ENCODE peak calls at places on chromosomes 5 and 9, in four cellular contexts. One of them, this sample, is unnamed.

GRCh38 chr9:5886114-5886939 is 4.4 kb upstream of the MLANA start:
- DNase-seq in MM.1S: peak; percentile 58
- DNase-seq in spleen: peak; percentile 90
- DNase-seq in HCT116: peak; percentile 48
- DNase-seq in this sample: peak; percentile 84

GRCh38 chr5:140298183-140298601 is 4.7 kb downstream of the PFDN1 start:
- DNase-seq in HCT116: no peak
- DNase-seq in spleen: no peak
- DNase-seq in MM.1S: no peak
- DNase-seq in this sample: no peak

GRCh38 chr5:103849934-103850333 is 287.3 kb upstream of the NUDT12 start:
- DNase-seq in HCT116: peak; percentile 73
- DNase-seq in spleen: no peak
- DNase-seq in MM.1S: no peak
- DNase-seq in this sample: no peak

GRCh38 chr5:6745706-6746217 is 32.5 kb downstream of the TENT4A start:
- DNase-seq in HCT116: peak; percentile 31
- DNase-seq in MM.1S: peak; percentile 65
- DNase-seq in spleen: peak; percentile 32
- DNase-seq in this sample: no peak

GRCh38 chr5:16916262-16916878 is 19.7 kb downstream of the MYO10 start:
- DNase-seq in MM.1S: no peak
- DNase-seq in HCT116: peak; percentile 82
- DNase-seq in spleen: no peak
- DNase-seq in this sample: no peak

GRCh38 chr5:149951138-149951749 is 6.7 kb upstream of the PDE6A start:
- DNase-seq in HCT116: no peak
- DNase-seq in spleen: no peak
- DNase-seq in MM.1S: no peak
- DNase-seq in this sample: no peak

GRCh38 chr5:32531885-32532520 is 53.4 kb upstream of the SUB1 start:
- DNase-seq in spleen: no peak
- DNase-seq in MM.1S: peak; percentile 65
- DNase-seq in HCT116: no peak
- DNase-seq in this sample: no peak

GRCh38 chr5:146042628-146043279 is 62.6 kb downstream of the PLAC8L1 start:
- DNase-seq in MM.1S: no peak
- DNase-seq in HCT116: peak; percentile 27
- DNase-seq in spleen: no peak
- DNase-seq in this sample: no peak

GRCh38 chr9:6852243-6852963 is 94.6 kb downstream of the KDM4C start:
- DNase-seq in MM.1S: no peak
- DNase-seq in spleen: no peak
- DNase-seq in HCT116: no peak
- DNase-seq in this sample: no peak

GRCh38 chr9:74783408-74783807 is 104.3 kb downstream of the TRPM6 start:
- DNase-seq in MM.1S: no peak
- DNase-seq in HCT116: no peak
- DNase-seq in spleen: no peak
- DNase-seq in this sample: no peak

GRCh38 chr9:126297656-126298318 is 28.8 kb upstream of the MVB12B start:
- DNase-seq in MM.1S: no peak
- DNase-seq in HCT116: no peak
- DNase-seq in spleen: no peak
- DNase-seq in this sample: no peak

GRCh38 chr5:125584119-125584518 is 837.7 kb upstream of the ZNF608 start:
- DNase-seq in MM.1S: no peak
- DNase-seq in HCT116: no peak
- DNase-seq in spleen: no peak
- DNase-seq in this sample: no peak

GRCh38 chr5:2659071-2659470 is 92.4 kb downstream of the IRX2 start:
- DNase-seq in MM.1S: no peak
- DNase-seq in HCT116: no peak
- DNase-seq in spleen: no peak
- DNase-seq in this sample: no peak

GRCh38 chr5:138230261-138230660 is 17.1 kb upstream of the CDC23 start:
- DNase-seq in HCT116: no peak
- DNase-seq in MM.1S: no peak
- DNase-seq in spleen: peak; percentile 16
- DNase-seq in this sample: no peak

GRCh38 chr5:53766683-53767082 is 206.2 kb downstream of the NDUFS4 start:
- DNase-seq in MM.1S: no peak
- DNase-seq in HCT116: no peak
- DNase-seq in spleen: no peak
- DNase-seq in this sample: no peak

GRCh38 chr5:39580702-39581498 is 156.1 kb upstream of the DAB2 start:
- DNase-seq in MM.1S: no peak
- DNase-seq in spleen: no peak
- DNase-seq in HCT116: no peak
- DNase-seq in this sample: no peak

GRCh38 chr9:3769646-3770045 is 243.8 kb upstream of the RFX3 start:
- DNase-seq in MM.1S: peak; percentile 26
- DNase-seq in HCT116: no peak
- DNase-seq in spleen: no peak
- DNase-seq in this sample: no peak

GRCh38 chr5:369151-369939 is 47.8 kb downstream of the AHRR start:
- DNase-seq in MM.1S: no peak
- DNase-seq in HCT116: no peak
- DNase-seq in spleen: peak; percentile 71
- DNase-seq in this sample: peak; percentile 65

GRCh38 chr5:96195053-96195452 is 233.4 kb upstream of the ELL2 start:
- DNase-seq in HCT116: no peak
- DNase-seq in MM.1S: no peak
- DNase-seq in spleen: no peak
- DNase-seq in this sample: no peak

GRCh38 chr5:43560128-43560527 is 3.3 kb upstream of the PAIP1 start:
- DNase-seq in HCT116: no peak
- DNase-seq in spleen: no peak
- DNase-seq in MM.1S: no peak
- DNase-seq in this sample: no peak

GRCh38 chr5:43553381-43553780 is 3.5 kb downstream of the PAIP1 start:
- DNase-seq in MM.1S: no peak
- DNase-seq in HCT116: no peak
- DNase-seq in spleen: no peak
- DNase-seq in this sample: no peak

GRCh38 chr5:43556857-43557593 is at the start of gene PAIP1:
- DNase-seq in spleen: peak; percentile 97
- DNase-seq in HCT116: peak; percentile 64
- DNase-seq in MM.1S: peak; percentile 79
- DNase-seq in this sample: peak; percentile 91

GRCh38 chr5:43554497-43554896 is 2.4 kb downstream of the PAIP1 start:
- DNase-seq in HCT116: no peak
- DNase-seq in spleen: no peak
- DNase-seq in MM.1S: no peak
- DNase-seq in this sample: no peak

GRCh38 chr5:43555895-43556606 is 826 bp downstream of the PAIP1 start:
- DNase-seq in spleen: peak; percentile 91
- DNase-seq in HCT116: peak; percentile 6
- DNase-seq in MM.1S: peak; percentile 29
- DNase-seq in this sample: peak; percentile 82
- TF ChIP-seq CTCF in spleen: no peak
- TF ChIP-seq CTCF in HCT116: no peak
- TF ChIP-seq CTCF in MM.1S: no peak
- TF ChIP-seq CTCF in this sample: no peak

GRCh38 chr9:91812191-91812590 is 137.8 kb downstream of the ROR2 start:
- DNase-seq in MM.1S: no peak
- DNase-seq in spleen: no peak
- DNase-seq in HCT116: no peak
- DNase-seq in this sample: peak; percentile 41
- H3K4me1 ChIP-seq in MM.1S: no peaks in the 10 kb centered on the region
- H3K4me1 ChIP-seq in spleen: no peaks in the 10 kb centered on the region
- H3K4me1 ChIP-seq in HCT116: no peaks in the 10 kb centered on the region
- H3K4me1 ChIP-seq in this sample: peaks cover 6% of the 10 kb centered on the region

DNA sequence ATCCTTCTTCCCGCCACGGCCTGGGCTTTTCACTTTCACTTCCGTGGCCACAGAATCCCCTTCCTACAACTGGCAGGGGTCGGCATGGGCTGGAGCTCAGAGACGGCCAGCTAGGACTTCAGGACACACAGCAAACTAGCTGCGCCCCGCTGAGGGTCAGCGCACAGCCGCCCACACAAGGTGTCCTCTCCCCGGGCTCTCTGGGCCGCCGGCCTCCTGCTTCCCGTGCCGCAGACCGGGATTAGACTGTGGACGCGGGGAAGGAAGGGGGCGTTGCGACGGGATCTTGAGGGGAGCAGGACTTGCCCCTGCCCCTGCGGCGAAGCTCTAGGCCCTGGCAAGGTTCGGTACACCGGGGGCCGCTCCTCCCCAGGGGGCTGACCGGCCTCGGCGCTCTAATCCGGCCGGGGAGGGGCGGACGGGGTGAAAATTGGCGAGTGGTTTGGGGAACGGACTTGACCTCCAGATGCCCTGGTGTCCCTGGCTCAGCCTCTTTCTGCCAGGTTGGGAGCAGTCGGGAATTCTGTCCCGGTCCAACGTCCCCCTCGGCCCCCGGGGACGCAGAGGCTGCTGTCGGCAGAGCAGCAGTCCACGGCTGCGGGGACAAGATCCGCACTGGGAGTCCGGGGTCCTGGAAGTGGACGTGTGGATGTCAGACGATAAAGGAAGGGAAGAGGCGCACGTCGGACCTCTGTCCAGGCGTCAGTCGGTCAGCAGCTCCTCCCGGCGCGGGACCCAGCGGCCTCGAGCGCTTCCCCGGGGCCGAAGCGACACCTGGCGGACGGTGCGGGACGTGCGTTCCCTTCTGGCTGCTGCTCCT is 1.8 kb upstream of the CNTFR start:
- DNase-seq in HCT116: peak; percentile 33
- DNase-seq in MM.1S: peak; percentile 74
- DNase-seq in spleen: peak; percentile 95
- DNase-seq in this sample: peak; percentile 88
- H3K4me3 ChIP-seq in HCT116: no peak overlapping the region
- H3K4me3 ChIP-seq in MM.1S: peak overlapping the region; percentile 65
- H3K4me3 ChIP-seq in spleen: peak overlapping the region; percentile 50
- H3K4me3 ChIP-seq in this sample: peak overlapping the region; percentile 66

DNA sequence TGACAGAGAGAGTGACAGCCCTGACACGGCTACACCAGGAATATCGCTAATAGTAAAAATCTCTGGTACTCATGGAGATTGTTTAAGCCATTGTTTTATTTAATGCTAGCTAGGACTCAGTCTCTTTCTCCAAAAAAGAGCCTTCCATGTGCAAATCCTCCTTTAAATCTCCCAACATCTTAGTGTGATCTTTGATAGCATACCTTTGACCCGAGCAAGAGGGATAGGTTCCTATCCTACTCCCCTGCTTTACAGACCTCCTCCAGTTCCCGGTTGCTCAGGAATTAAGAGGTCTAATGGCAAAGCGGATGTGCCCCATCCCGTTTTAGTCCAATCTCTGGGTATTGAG is 663 bp upstream of the FRMD3 start:
- DNase-seq in HCT116: no peak
- DNase-seq in spleen: no peak
- DNase-seq in MM.1S: no peak
- DNase-seq in this sample: no peak
- TF ChIP-seq CTCF in HCT116: no peak
- TF ChIP-seq CTCF in spleen: peak; percentile 8
- TF ChIP-seq CTCF in MM.1S: no peak
- TF ChIP-seq CTCF in this sample: no peak

DNA sequence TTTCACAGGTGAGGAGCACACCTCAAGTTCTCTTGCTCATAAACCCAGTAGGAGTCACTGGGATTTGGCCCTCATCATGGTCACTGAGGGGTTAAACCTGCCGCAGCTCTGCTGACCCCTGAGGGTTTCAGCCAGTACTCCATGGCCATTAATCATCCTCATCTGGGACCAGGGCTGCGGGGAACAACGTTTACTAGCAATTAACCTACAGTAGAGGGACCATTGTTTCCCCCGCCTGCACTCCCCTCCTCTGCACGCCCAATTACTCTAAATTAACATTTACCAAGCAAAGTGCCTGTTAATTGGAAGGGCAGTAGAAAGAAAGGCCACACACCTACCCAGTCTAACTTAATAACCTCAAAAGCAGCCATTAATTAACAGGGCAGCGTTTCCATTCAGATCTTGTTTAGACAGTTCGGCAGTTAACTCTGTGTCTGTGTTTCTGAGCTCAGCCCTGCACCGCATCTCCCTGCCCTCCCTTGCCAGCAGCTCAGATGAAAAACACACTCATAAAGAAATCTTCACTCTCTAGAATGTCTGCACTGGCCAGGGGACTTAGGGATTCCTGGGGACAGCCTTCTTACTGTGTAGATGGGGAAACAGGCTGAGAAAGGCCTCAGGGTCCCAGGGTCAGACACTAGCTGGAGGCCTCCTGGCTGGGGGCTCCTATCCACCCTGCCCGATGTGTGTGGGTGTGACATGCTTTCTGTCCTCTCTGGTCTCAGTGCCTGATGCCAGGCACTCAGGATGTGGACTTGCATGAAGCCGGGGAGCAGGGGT is 51.6 kb downstream of the ALG2 start:
- DNase-seq in MM.1S: no peak
- DNase-seq in HCT116: no peak
- DNase-seq in spleen: no peak
- DNase-seq in this sample: no peak
- H3K4me1 ChIP-seq in MM.1S: peaks cover 9% of the 10 kb centered on the region
- H3K4me1 ChIP-seq in HCT116: no peaks in the 10 kb centered on the region
- H3K4me1 ChIP-seq in spleen: no peaks in the 10 kb centered on the region
- H3K4me1 ChIP-seq in this sample: no peaks in the 10 kb centered on the region

GRCh38 chr9:114390952-114391351 is 3.2 kb upstream of the AKNA start:
- DNase-seq in MM.1S: no peak
- DNase-seq in spleen: no peak
- DNase-seq in HCT116: no peak
- DNase-seq in this sample: no peak
- H3K4me3 ChIP-seq in MM.1S: no peak overlapping the region
- H3K4me3 ChIP-seq in spleen: no peak overlapping the region
- H3K4me3 ChIP-seq in HCT116: no peak overlapping the region
- H3K4me3 ChIP-seq in this sample: no peak overlapping the region

DNA sequence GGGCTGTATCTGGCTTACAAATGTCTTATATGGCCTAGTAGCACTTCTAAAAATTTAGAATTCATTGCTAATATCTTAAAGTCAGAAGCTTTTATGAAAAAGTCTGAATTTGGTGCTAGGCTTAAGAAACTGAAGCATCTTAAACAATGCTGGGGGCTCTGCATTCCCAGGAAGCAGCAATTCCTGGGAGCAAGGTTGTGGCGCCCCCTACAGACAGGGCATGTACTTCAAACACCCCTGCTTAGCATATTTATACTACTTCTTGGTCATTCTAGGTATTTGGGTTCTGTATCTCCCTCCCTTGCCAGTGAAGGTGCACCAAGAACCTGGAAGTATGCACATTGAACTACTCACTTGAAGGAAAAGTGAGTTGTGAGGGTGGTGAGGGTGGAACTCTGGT is 64.6 kb upstream of the GRIA1 start:
- DNase-seq in spleen: no peak
- DNase-seq in MM.1S: no peak
- DNase-seq in HCT116: peak; percentile 6
- DNase-seq in this sample: no peak
- TF ChIP-seq CTCF in spleen: no peak
- TF ChIP-seq CTCF in MM.1S: peak; percentile 27
- TF ChIP-seq CTCF in HCT116: peak; percentile 76
- TF ChIP-seq CTCF in this sample: no peak

This sample was measured in suprapubic skin.